ENCODE peak calls at places on chromosomes 12 and 14, in five cellular contexts. V, Y, I, Q and W are unnamed samples.

GRCh38 chr14:95931384-95931783 is 54.8 kb downstream of the TUNAR start:
- DNase-seq in Q (no peak), V (no peak), Y (no peak), I (no peak), W (no peak)

GRCh38 chr12:88726806-88727722 is 146.8 kb upstream of the KITLG start:
- DNase-seq in Q (peak), I (peak), Y (peak), V (no peak), W (peak)

GRCh38 chr12:56723889-56724659 is 1.0 kb downstream of the NACA start:
- DNase-seq in V (peak), Q (peak), I (peak), Y (peak), W (peak)

GRCh38 chr12:24907464-24907863 is 41.4 kb downstream of the BCAT1 start:
- DNase-seq in V (no peak), Q (no peak), Y (no peak), I (no peak), W (no peak)

GRCh38 chr12:104929926-104930325 is 28.2 kb downstream of the SLC41A2 start:
- DNase-seq in I (no peak), Q (no peak), Y (peak), V (no peak), W (peak)

GRCh38 chr14:99751539-99752485 is 41.4 kb upstream of the EML1 start:
- DNase-seq in V (no peak), I (no peak), Y (no peak), Q (no peak), W (peak)

GRCh38 chr12:1808798-1809480 is 11.4 kb upstream of the LRTM2 start:
- DNase-seq in I (no peak), V (peak), Q (no peak), Y (no peak), W (no peak)

GRCh38 chr14:53473480-53473879 is 320.4 kb upstream of the DDHD1 start:
- DNase-seq in I (no peak), Q (no peak), Y (no peak), V (no peak), W (no peak)

GRCh38 chr12:113973109-113973904 is 7.2 kb upstream of the RBM19 start:
- DNase-seq in I (no peak), V (no peak), Q (no peak), Y (no peak), W (no peak)

GRCh38 chr12:45727301-45727993 is 2.1 kb upstream of the ARID2 start:
- DNase-seq in Q (peak), V (peak), I (peak), Y (peak), W (peak)

DNA sequence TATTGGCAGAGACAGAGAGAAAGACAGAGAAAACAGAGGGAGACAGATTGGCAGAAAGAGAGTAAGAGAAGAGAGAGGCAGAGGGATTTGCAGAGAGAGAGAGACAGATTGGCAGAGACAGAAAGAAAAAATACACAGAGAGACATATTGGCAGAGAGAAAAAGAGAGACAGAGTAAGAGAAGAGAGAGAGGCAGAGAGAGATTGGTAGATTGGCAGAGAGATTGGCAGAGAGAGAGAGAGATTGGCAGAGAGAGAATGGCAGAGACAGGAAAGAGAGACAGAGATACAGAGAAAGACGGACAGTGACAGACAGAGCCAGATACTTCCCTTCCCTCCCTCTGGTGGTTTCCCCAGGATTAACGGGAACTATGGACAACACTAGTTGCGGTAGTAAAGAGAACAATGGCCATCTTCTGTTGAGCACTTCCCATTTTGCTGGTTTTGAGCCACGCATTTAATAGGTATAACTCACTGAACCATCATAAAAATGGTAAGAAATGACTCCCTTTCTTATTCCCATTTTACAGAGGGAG is 2.6 kb upstream of the NOS1 start:
- DNase-seq in V (no peak), I (no peak), Q (no peak), Y (no peak), W (no peak)
- TF ChIP-seq CTCF in V (no peak), I (no peak), Q (no peak), Y (no peak), W (peak)

DNA sequence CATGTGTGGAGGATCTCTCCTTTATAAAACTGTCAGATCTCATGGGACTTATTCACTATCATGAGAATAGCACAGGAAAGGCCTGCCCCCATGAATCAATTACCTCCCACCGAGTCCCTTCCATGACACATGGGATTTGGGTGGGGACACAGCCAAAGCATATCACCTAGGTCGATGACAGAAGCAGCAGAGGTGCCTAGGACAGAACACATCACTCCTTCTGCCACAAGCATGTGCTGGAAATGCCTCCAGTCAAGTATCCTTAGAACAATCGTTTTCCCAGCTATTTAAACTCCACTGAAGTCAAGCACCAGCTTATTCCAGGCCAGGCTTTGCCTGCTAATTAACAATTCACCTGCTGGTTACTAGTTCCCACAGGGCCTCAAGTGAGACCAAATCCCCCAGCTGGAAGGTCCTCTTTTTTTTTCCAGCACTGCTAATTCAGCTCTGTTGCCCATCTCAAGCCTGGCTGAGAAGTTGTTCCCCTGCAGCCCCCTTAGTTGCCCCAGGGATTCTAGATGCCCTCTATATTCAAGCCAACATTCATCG is 212.3 kb upstream of the NUDT4 start:
- DNase-seq in Y (no peak), Q (no peak), V (no peak), I (no peak), W (no peak)
- H3K4me3 ChIP-seq in Y (no peak), Q (no peak), V (no peak), I (no peak), W (no peak)

GRCh38 chr12:96766232-96766631 is 140.8 kb upstream of the NEDD1 start:
- DNase-seq in I (no peak), Y (no peak), Q (no peak), V (no peak), W (peak)
- TF ChIP-seq CTCF in I (no peak), Y (peak), Q (peak), V (no peak), W (peak)

GRCh38 chr12:9113987-9114309 is 1.8 kb downstream of the A2M start:
- DNase-seq in V (no peak), Y (no peak), Q (no peak), I (no peak), W (no peak)
- H3K4me3 ChIP-seq in V (peak), Y (no peak), Q (no peak), I (no peak), W (no peak)

DNA sequence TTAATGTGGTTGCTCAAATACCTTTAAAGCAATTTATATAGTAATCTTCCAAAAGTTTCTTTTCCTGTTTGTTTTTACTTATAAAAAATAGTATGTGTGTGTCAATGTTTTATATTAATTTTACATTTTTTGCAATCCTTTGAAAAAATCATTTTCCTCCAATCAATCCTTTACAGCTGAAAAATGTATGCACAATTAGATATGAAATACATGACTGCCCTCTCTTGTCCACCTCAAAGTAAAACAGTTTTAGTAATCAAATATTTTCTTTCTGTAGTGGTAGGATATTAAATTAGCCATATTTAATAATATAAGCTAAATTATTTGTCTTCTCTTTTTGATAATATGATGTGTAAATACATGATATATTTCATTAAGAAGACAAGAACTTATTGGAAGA is 269.9 kb downstream of the ADAMTS20 start:
- DNase-seq in V (no peak), I (peak), Q (peak), Y (no peak), W (peak)
- TF ChIP-seq CTCF in V (no peak), I (peak), Q (peak), Y (peak), W (peak)